ENCODE peak calls at places on chromosomes 11 and 22, in five cellular contexts. X is IMR-90, U is sigmoid colon, P is body of pancreas, Q is tibial artery. I is an unnamed sample.

GRCh38 chr11:8948901-8949300 is 6.1 kb upstream of the ASCL3 start:
- DNase-seq in Q (no peak), U (no peak), X (no peak), P (no peak), I (no peak)

GRCh38 chr22:30867746-30868662 is 100.6 kb downstream of the MORC2 start:
- DNase-seq in U (peak; percentile 33), X (no peak), Q (peak; percentile 10), P (no peak), I (peak; percentile 23)

GRCh38 chr11:119673389-119674336 is 55.3 kb downstream of the NECTIN1 start:
- DNase-seq in X (no peak), Q (no peak), P (no peak), U (no peak), I (no peak)

GRCh38 chr22:30234786-30235470 is 11.6 kb downstream of the LIF start:
- DNase-seq in P (peak; percentile 74), X (peak; percentile 82), Q (no peak), U (no peak), I (no peak)

GRCh38 chr11:9972917-9973504 is 309.1 kb downstream of the SWAP70 start:
- DNase-seq in Q (no peak), U (no peak), P (peak; percentile 35), X (peak; percentile 70), I (no peak)

GRCh38 chr11:130452941-130453340 is 4.5 kb downstream of the ADAMTS15 start:
- DNase-seq in Q (no peak), P (no peak), U (no peak), X (no peak), I (no peak)

GRCh38 chr11:99325807-99326206 is 305.1 kb downstream of the CNTN5 start:
- DNase-seq in P (no peak), X (peak; percentile 89), U (no peak), Q (no peak), I (peak; percentile 60)

GRCh38 chr11:130144129-130144528 is 15.5 kb upstream of the ST14 start:
- DNase-seq in X (no peak), P (no peak), U (no peak), Q (no peak), I (peak; percentile 14)

GRCh38 chr11:94450061-94450460 is 43.6 kb downstream of the MRE11 start:
- DNase-seq in U (no peak), Q (no peak), P (no peak), X (peak; percentile 36), I (no peak)

GRCh38 chr11:128643661-128644060 is 50.2 kb upstream of the FLI1 start:
- DNase-seq in X (no peak), U (no peak), Q (no peak), P (no peak), I (no peak)

GRCh38 chr22:41524809-41525449 is 19.3 kb downstream of the POLR3H start:
- DNase-seq in U (no peak), Q (no peak), P (no peak), X (no peak), I (no peak)

GRCh38 chr11:13030857-13031256 is 21.7 kb downstream of the RASSF10 start:
- DNase-seq in Q (no peak), U (no peak), X (no peak), P (peak; percentile 89), I (no peak)

GRCh38 chr11:119166368-119167076 is 2.0 kb upstream of the NLRX1 start:
- DNase-seq in X (peak; percentile 51), Q (no peak), U (no peak), P (no peak), I (no peak)

GRCh38 chr11:75337195-75337654 is 14.2 kb downstream of the ARRB1 start:
- DNase-seq in X (peak; percentile 60), P (no peak), U (peak; percentile 82), Q (peak; percentile 76), I (no peak)

GRCh38 chr11:75341583-75341982 is 9.9 kb downstream of the ARRB1 start:
- DNase-seq in Q (peak; percentile 45), X (no peak), U (peak; percentile 72), P (no peak), I (no peak)

GRCh38 chr11:75338516-75339218 is 12.8 kb downstream of the ARRB1 start:
- DNase-seq in Q (no peak), U (peak; percentile 91), P (no peak), X (peak; percentile 65), I (no peak)

GRCh38 chr11:75342231-75342918 is 9.1 kb downstream of the ARRB1 start:
- DNase-seq in P (no peak), Q (no peak), U (no peak), X (no peak), I (no peak)

GRCh38 chr11:75339685-75340409 is 11.6 kb downstream of the ARRB1 start:
- DNase-seq in U (no peak), Q (no peak), X (no peak), P (no peak), I (no peak)
- TF ChIP-seq CTCF in U (no peak), Q (no peak), X (peak; percentile 9), P (no peak), I (no peak)

GRCh38 chr22:48398181-48398905 is 1429.3 kb downstream of the BRD1 start:
- DNase-seq in Q (no peak), U (no peak), X (no peak), P (no peak), I (no peak)
- H3K9me3 ChIP-seq in Q (no peaks in the 10 kb centered on the region), U (no peaks in the 10 kb centered on the region), X (peaks cover 50% of the 10 kb centered on the region), P (no peaks in the 10 kb centered on the region), I (no peaks in the 10 kb centered on the region)

GRCh38 chr11:104547996-104548661 is 350.1 kb downstream of the CASP12 start:
- DNase-seq in P (no peak), Q (no peak), U (no peak), X (peak; percentile 63), I (no peak)
- TF ChIP-seq CTCF in P (no peak), Q (no peak), U (no peak), X (no peak), I (no peak)

DNA sequence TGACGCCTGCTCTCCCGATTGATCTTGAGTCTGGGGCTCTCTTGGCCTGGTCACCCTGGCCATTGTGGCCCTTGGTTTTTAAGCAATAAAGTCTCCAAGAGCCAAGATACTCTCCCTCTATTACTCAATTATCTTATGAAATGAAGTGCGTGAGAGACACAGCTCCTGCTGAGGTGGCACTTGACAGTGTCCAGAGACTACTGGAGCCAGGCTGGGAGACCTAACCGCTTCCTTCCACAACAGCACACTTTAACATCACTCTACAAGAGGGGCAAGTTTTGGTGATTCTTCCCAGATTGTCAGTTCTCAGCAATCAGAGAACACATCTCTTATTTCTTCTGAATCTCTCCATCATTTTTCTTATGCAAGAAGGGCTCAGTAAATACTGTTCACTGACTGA is 968.2 kb downstream of the OPCML start:
- DNase-seq in Q (no peak), P (no peak), U (no peak), X (no peak), I (no peak)
- H3K9me3 ChIP-seq in Q (peaks cover 4% of the 10 kb centered on the region), P (no peaks in the 10 kb centered on the region), U (no peaks in the 10 kb centered on the region), X (no peaks in the 10 kb centered on the region), I (peaks cover 1% of the 10 kb centered on the region)

GRCh38 chr11:30911247-30911646 is 325.1 kb upstream of the MPPED2 start:
- DNase-seq in U (no peak), P (no peak), X (no peak), Q (no peak), I (no peak)

GRCh38 chr11:30916764-30917163 is 330.6 kb upstream of the MPPED2 start:
- DNase-seq in Q (no peak), P (no peak), X (no peak), U (no peak), I (no peak)

GRCh38 chr11:30919389-30920172 is 333.4 kb upstream of the MPPED2 start:
- DNase-seq in Q (no peak), U (no peak), P (no peak), X (peak; percentile 39), I (no peak)

GRCh38 chr11:30917859-30918478 is 331.8 kb upstream of the MPPED2 start:
- DNase-seq in P (peak; percentile 15), Q (no peak), U (no peak), X (peak; percentile 42), I (no peak)

GRCh38 chr11:30914143-30914762 is 328.1 kb upstream of the MPPED2 start:
- DNase-seq in U (no peak), P (peak; percentile 45), X (peak; percentile 48), Q (peak; percentile 42), I (no peak)
- TF ChIP-seq CTCF in U (no peak), P (peak; percentile 45), X (peak; percentile 55), Q (peak; percentile 47), I (peak; percentile 34)

GRCh38 chr11:100799445-100799844 is 112.4 kb downstream of the ARHGAP42 start:
- DNase-seq in Q (no peak), X (no peak), P (no peak), U (no peak), I (no peak)

GRCh38 chr11:100805509-100806199 is 118.6 kb downstream of the ARHGAP42 start:
- DNase-seq in P (no peak), X (peak; percentile 37), Q (no peak), U (no peak), I (no peak)

GRCh38 chr11:100800202-100800601 is 113.1 kb downstream of the ARHGAP42 start:
- DNase-seq in P (no peak), Q (no peak), X (no peak), U (no peak), I (no peak)

DNA sequence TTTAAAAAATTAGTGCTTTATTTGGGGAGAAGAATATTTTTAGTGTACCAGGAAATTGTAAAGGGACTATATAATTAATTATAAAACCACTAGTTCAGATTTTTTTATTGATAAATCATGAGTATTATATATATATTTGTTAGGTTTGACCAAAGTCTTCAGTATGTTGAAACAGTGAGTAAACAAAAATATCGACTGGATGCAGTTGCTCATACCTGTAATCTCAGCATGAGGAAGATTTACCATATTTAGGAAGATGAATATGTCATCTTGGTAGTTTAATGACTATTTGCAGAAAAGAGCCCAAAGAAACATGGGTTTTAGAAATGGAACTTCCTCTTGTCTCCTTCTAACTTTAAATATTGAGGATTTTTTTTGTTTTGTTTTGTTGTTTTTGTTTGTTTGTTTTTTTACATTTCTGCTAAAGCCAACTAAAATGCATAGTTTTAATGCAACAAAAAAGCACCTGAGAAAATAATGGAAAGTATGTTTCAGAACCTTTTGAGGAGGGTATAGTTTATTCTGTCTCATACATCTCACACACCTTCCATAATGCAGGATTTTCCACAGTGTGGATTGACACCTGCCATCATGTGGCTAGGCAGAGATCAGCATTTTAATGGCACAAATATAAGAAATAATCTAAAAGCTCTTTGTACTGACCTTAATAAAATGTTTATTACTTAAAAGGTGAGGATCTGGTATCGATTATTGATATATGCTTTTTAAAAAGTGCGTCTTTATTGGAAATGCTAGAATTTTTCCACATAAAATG is 114.3 kb downstream of the ARHGAP42 start:
- DNase-seq in P (no peak), X (no peak), U (no peak), Q (no peak), I (no peak)
- H3K9me3 ChIP-seq in P (no peaks in the 10 kb centered on the region), X (no peaks in the 10 kb centered on the region), U (no peaks in the 10 kb centered on the region), Q (no peaks in the 10 kb centered on the region), I (no peaks in the 10 kb centered on the region)

DNA sequence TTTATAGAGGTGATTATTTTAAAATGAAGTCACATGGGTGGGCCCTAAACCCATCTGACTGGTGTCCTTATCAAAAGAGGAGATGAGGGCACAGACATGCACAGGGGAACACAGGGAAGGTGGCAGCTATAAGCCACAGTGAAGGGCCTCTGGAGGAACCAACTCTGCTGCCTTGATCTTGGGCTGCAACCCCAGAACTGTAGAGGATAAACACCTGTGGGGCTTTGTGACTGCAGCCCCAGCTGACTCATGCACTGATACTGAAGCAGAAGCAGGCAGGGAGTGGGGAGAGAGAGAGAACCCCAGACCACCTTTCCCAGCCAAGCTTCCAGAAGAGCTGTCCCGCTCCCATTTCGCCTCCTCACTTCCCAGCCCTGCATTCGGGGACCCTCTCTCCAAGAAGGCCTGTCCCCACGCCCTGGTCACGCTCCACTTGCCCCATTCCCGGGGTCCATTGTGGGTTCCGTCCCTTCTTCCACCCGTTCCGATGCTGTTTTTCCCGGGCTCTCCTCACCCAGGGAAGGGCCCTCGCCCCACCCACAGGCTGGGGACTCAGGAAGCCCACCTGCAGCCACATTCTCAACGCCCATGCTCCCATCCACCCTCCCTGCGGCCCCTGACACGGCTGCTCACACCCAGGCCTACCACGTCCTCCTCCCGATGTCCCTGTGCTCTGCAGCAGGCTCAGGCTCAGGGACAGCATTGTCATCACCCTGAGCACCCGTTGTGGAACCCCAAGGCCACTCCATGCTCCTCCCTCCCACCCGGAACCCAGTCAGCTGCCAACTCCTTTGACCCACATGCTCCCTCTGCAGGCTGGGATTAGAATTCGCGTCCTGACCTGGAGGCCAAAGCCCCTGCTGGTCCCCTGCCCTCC is 90.8 kb upstream of the SHANK2 start:
- DNase-seq in U (no peak), P (peak; percentile 81), X (peak; percentile 15), Q (no peak), I (no peak)
- TF ChIP-seq CTCF in U (no peak), P (peak; percentile 58), X (peak; percentile 53), Q (no peak), I (peak; percentile 76)